ENCODE peak calls at places on chromosomes 16 and 17, in eight cellular contexts. C, P, O, Y, I, E, H and L are unnamed samples.

GRCh38 chr17:30369995-30370394 is 8.7 kb upstream of the CPD start:
- DNase-seq in P (no peak), H (no peak), Y (no peak), C (no peak), I (no peak), O (no peak), E (no peak), L (no peak)

GRCh38 chr17:9645858-9646555 is 690 bp downstream of the USP43 start:
- DNase-seq in E (no peak), H (no peak), C (peak; percentile 79), P (peak; percentile 39), Y (no peak), O (peak; percentile 64), I (peak; percentile 79), L (no peak)

GRCh38 chr16:55496509-55497145 is 12.2 kb upstream of the LPCAT2 start:
- DNase-seq in P (no peak), O (no peak), Y (no peak), H (no peak), E (no peak), I (no peak), C (no peak), L (no peak)

GRCh38 chr17:76682306-76682705 is 28.5 kb downstream of the MXRA7 start:
- DNase-seq in P (no peak), E (no peak), H (peak; percentile 75), O (no peak), Y (peak; percentile 75), I (no peak), C (no peak), L (no peak)

GRCh38 chr17:61483778-61484116 is 31.5 kb downstream of the TBX4 start:
- DNase-seq in E (no peak), I (no peak), O (no peak), Y (no peak), P (no peak), C (no peak), H (no peak), L (no peak)

GRCh38 chr16:75012380-75013081 is 13.7 kb downstream of the ZNRF1 start:
- DNase-seq in H (no peak), O (no peak), I (no peak), Y (no peak), E (no peak), C (no peak), P (peak; percentile 24), L (no peak)

GRCh38 chr16:21950782-21951521 is 2.2 kb upstream of the UQCRC2 start:
- DNase-seq in I (no peak), P (no peak), H (no peak), C (no peak), Y (peak; percentile 51), E (peak; percentile 27), O (no peak), L (no peak)

GRCh38 chr16:73846292-73846849 is 450.2 kb upstream of the PSMD7 start:
- DNase-seq in O (no peak), I (no peak), H (no peak), P (no peak), E (no peak), Y (peak; percentile 18), C (no peak), L (no peak)

DNA sequence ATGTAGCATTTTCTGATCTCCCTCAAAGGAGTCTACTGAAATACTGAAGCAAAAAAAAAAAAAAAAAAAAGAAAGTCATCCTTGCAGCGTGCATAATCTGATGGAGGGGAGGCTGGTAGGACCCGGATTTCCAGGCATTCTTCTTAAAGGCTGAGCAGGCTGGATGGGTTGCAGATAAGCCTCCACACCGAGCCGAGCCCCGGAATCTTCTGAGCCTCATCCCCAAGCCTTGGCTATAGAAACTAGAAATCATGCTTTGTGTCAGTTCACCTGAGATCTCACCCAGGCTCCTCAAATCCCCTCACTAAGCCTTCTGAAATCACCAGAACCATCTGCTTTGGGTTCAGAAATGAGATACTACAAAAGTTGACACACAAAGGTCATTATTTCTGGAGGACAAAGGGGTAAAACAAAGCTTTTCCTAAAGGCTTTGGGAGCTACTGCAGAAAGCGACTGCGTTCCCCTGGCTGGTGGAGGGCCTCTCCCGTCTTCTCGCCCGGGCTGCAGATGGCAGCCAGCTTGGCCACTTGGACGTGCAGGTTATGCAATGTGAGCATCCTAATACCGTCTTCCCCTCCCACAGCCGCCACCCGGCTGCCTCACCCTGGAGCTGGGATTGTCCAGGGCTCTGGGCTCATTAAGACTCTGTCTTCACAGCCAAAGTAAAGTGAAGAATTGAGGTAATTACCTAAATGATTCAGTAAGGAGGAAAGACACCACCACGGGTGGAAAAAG is 4.7 kb upstream of the CACNG4 start:
- DNase-seq in H (no peak), C (no peak), E (no peak), Y (no peak), P (no peak), I (no peak), O (no peak), L (no peak)
- H3K27me3 ChIP-seq in H (no peaks in the 10 kb centered on the region), C (no peaks in the 10 kb centered on the region), E (no peaks in the 10 kb centered on the region), Y (peaks cover 33% of the 10 kb centered on the region), P (peaks cover 4% of the 10 kb centered on the region), I (peaks cover 43% of the 10 kb centered on the region), O (no peaks in the 10 kb centered on the region), L (peaks cover 27% of the 10 kb centered on the region)

DNA sequence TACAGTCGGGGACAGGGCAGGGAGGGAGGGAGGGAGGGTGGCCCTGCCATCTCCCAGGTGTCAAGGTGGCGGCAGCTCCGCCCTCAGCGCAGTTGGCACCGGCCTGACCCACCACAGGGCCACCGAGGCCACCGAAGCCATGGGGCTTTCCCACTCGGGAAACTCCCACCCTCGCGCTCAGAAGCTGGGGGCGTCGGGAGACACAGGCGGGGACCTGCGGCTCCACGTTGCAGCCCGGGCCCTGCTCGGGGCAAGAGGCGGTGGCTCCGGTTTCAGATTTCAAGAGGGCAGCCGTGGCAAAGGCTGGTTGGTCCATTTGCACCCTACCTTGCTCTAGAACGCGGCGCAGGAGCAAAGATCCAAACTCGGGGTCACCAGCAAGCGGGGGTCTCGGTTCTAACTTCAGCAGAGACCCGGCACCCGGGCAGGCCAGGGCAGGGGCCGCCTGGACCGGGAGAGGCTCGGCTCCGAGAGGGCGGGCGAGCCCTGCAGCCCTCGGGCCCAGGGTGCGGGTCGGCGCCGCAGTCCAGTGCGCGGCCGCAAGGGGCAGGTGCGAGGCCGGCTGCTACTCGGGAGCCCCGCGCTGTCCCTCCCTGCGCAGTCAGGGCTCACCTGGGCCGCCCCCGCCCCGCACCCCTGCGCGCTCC is 412 bp downstream of the CYB561 start:
- DNase-seq in Y (no peak), E (no peak), O (no peak), C (peak; percentile 75), P (peak; percentile 66), H (no peak), I (peak; percentile 69), L (no peak)
- H3K4me3 ChIP-seq in Y (peak overlapping the region; percentile 36), E (no peak overlapping the region), O (peak overlapping the region; percentile 85), C (peak overlapping the region; percentile 49), P (peak overlapping the region; percentile 44), H (peak overlapping the region; percentile 65), I (peak overlapping the region; percentile 73), L (peak overlapping the region; percentile 45)

DNA sequence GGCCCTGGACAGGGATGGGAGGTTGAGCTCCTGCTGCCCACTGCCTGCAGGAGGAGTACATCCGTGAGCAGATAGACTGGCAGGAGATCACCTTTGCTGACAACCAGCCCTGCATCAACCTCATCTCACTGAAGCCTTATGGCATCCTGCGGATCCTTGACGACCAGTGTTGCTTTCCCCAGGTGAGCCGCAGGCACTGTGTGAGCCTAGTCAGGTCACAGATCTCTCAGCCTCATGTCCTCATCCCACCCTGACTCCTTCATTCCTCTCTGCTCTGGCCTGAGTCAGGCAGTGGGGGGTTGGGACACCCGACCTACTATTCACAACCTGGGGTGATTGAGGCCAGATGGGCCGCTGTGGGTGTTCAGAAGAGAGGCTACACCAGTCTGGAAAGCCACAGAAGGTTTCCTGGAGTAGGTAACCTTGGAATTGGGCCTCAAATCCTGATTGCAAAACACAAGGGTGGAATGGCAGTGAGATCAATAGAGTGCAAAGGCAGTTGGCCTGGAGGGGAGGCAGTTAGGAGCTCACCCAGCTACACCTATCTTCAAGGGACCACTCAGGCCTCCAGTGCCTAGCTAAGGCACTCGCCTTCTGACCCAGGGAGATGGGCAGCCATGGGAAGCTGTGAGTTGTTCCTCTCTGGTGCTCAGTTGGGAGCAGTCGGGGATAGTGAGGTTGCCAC is 29.7 kb downstream of the MYO15A start:
- DNase-seq in E (no peak), P (no peak), Y (no peak), I (no peak), C (no peak), O (no peak), H (no peak), L (no peak)
- TF ChIP-seq CTCF in E (no peak), P (no peak), Y (no peak), I (no peak), C (no peak), O (no peak), H (no peak), L (no peak)

GRCh38 chr16:86281435-86281834 is 228.9 kb upstream of the FOXF1 start:
- DNase-seq in P (no peak), H (no peak), C (no peak), Y (no peak), O (no peak), E (no peak), I (no peak), L (no peak)
- H3K27me3 ChIP-seq in P (no peaks in the 10 kb centered on the region), H (no peaks in the 10 kb centered on the region), C (peaks cover 9% of the 10 kb centered on the region), Y (peaks cover 6% of the 10 kb centered on the region), O (no peaks in the 10 kb centered on the region), E (peaks cover 58% of the 10 kb centered on the region), I (peaks cover 24% of the 10 kb centered on the region), L (peaks cover 48% of the 10 kb centered on the region)

GRCh38 chr17:70089513-70090148 is 14.6 kb downstream of the KCNJ16 start:
- DNase-seq in H (no peak), Y (no peak), P (no peak), C (no peak), E (no peak), I (no peak), O (no peak), L (peak; percentile 56)

GRCh38 chr17:70093163-70093562 is 18.1 kb downstream of the KCNJ16 start:
- DNase-seq in C (no peak), I (no peak), O (no peak), E (no peak), Y (no peak), H (no peak), P (no peak), L (no peak)

GRCh38 chr17:70095455-70095854 is 20.4 kb downstream of the KCNJ16 start:
- DNase-seq in E (no peak), P (no peak), O (no peak), H (no peak), Y (no peak), C (no peak), I (no peak), L (no peak)

GRCh38 chr17:70091681-70092080 is 16.7 kb downstream of the KCNJ16 start:
- DNase-seq in E (no peak), P (no peak), H (no peak), O (no peak), C (no peak), I (no peak), Y (peak; percentile 80), L (no peak)

GRCh38 chr17:70091005-70091568 is 16.1 kb downstream of the KCNJ16 start:
- DNase-seq in E (no peak), P (no peak), I (no peak), O (no peak), H (no peak), C (no peak), Y (no peak), L (no peak)
- H3K4me3 ChIP-seq in E (no peak overlapping the region), P (no peak overlapping the region), I (no peak overlapping the region), O (no peak overlapping the region), H (no peak overlapping the region), C (no peak overlapping the region), Y (no peak overlapping the region), L (no peak overlapping the region)